ENCODE peak calls at places on chromosomes 11 and 22, in nine cellular contexts. L is dermis microvascular lymphatic vessel endothelial cell; A is stimulated activated CD4-positive, alpha-beta T cell treated with anti-CD3 and anti-CD28 coated beads, TNF-alpha, amount 100 ng/mL, for 1 hour; S is HT-29; K is stimulated activated CD8-positive, alpha-beta memory T cell treated with anti-CD3 and anti-CD28 coated beads, Interleukin-4, amount 100 ng/mL, for 1 hour; Q is naive thymus-derived CD4-positive, alpha-beta T cell; J is stimulated activated effector memory CD8-positive, alpha-beta T cell treated with anti-CD3 and anti-CD28 coated beads, Interleukin-12 subunit alpha, Interleukin-12 subunit beta, amount 100 ng/mL, for 72 hours; F is HEK293T; C is cerebellar cortex. U is an unnamed sample.

GRCh38 chr22:32079110-32080089 is 36.3 kb downstream of the SLC5A1 start:
- DNase-seq in C (no peak), J (no peak), K (no peak), S (peak), Q (no peak), L (peak), A (no peak), F (no peak), U (peak)

GRCh38 chr11:6735306-6735705 is 36.5 kb downstream of the OR2AG2 start:
- DNase-seq in L (peak), K (no peak), S (no peak), F (no peak), Q (no peak), A (no peak), J (no peak), C (no peak), U (no peak)

GRCh38 chr22:40021401-40022000 is 26.7 kb downstream of the FAM83F start:
- DNase-seq in J (no peak), F (no peak), L (no peak), K (no peak), A (no peak), C (no peak), S (no peak), Q (no peak), U (no peak)

GRCh38 chr11:59778122-59778521 is 22.9 kb downstream of the STX3 start:
- DNase-seq in C (no peak), Q (no peak), F (no peak), L (no peak), K (no peak), J (no peak), A (no peak), S (peak), U (no peak)

GRCh38 chr11:5004429-5005274 is 10.0 kb downstream of the OR51L1 start:
- DNase-seq in F (peak), Q (no peak), L (peak), K (no peak), J (no peak), S (peak), A (no peak), C (peak), U (peak)

GRCh38 chr11:118687906-118688305 is 8.5 kb upstream of the TREH start:
- DNase-seq in S (no peak), Q (no peak), F (no peak), K (no peak), C (no peak), L (no peak), A (no peak), J (no peak), U (no peak)

GRCh38 chr11:108538022-108538424 is 39.8 kb upstream of the POGLUT3 start:
- DNase-seq in C (no peak), Q (no peak), J (no peak), L (no peak), F (no peak), K (peak), S (peak), A (no peak), U (no peak)

GRCh38 chr11:1705121-1706052 is 8.4 kb downstream of the KRTAP5-6 start:
- DNase-seq in K (no peak), S (peak), J (no peak), Q (no peak), L (no peak), F (no peak), A (no peak), C (no peak), U (no peak)

GRCh38 chr11:32003335-32003734 is 87.5 kb upstream of the RCN1 start:
- DNase-seq in L (no peak), A (no peak), S (no peak), J (no peak), C (no peak), Q (no peak), F (no peak), K (no peak), U (no peak)

GRCh38 chr22:40238425-40239344 is 61.0 kb downstream of the TNRC6B start:
- DNase-seq in L (peak), F (no peak), K (no peak), J (no peak), A (no peak), Q (no peak), S (peak), C (no peak), U (peak)

GRCh38 chr22:25477358-25477757 is 87.1 kb upstream of the GRK3 start:
- DNase-seq in A (no peak), F (no peak), S (no peak), Q (no peak), K (no peak), J (no peak), L (no peak), C (no peak), U (no peak)

GRCh38 chr11:35529971-35530495 is 4.6 kb upstream of the PAMR1 start:
- DNase-seq in F (no peak), L (no peak), J (no peak), A (no peak), C (no peak), S (no peak), K (no peak), Q (no peak), U (no peak)

GRCh38 chr11:124844664-124845079 is 20.6 kb upstream of the ROBO3 start:
- DNase-seq in C (no peak), S (no peak), L (no peak), A (no peak), J (no peak), F (no peak), K (no peak), Q (no peak), U (peak)

GRCh38 chr22:45516923-45517675 is 14.4 kb downstream of the FBLN1 start:
- DNase-seq in Q (no peak), C (no peak), S (no peak), A (no peak), L (no peak), K (no peak), F (no peak), J (no peak), U (peak)

GRCh38 chr11:108069947-108070346 is 51.4 kb upstream of the ACAT1 start:
- DNase-seq in A (no peak), C (no peak), F (no peak), S (no peak), Q (no peak), K (no peak), J (no peak), L (peak), U (no peak)

GRCh38 chr11:3662856-3663255 is 8.3 kb downstream of the CHRNA10 start:
- DNase-seq in K (no peak), S (no peak), Q (no peak), L (no peak), C (no peak), A (no peak), J (no peak), F (no peak), U (no peak)

GRCh38 chr11:132032555-132032954 is 662.1 kb downstream of the NTM start:
- DNase-seq in J (no peak), F (no peak), S (no peak), A (no peak), C (no peak), Q (no peak), K (no peak), L (no peak), U (no peak)

GRCh38 chr11:95544095-95544795 is 245.3 kb downstream of the FAM76B start:
- DNase-seq in K (no peak), C (no peak), F (no peak), J (no peak), L (no peak), S (no peak), A (no peak), Q (no peak), U (no peak)

GRCh38 chr11:98732947-98733346 is 287.8 kb upstream of the CNTN5 start:
- DNase-seq in K (no peak), F (no peak), C (no peak), S (no peak), Q (no peak), L (no peak), A (no peak), J (no peak), U (no peak)

GRCh38 chr11:119673389-119674336 is 55.3 kb downstream of the NECTIN1 start:
- DNase-seq in S (no peak), J (peak), K (no peak), C (no peak), Q (no peak), A (no peak), F (no peak), L (no peak), U (no peak)

GRCh38 chr11:119615879-119616190 is 113.2 kb downstream of the NECTIN1 start:
- DNase-seq in F (no peak), S (no peak), C (no peak), K (no peak), A (no peak), Q (no peak), L (no peak), J (no peak), U (no peak)

GRCh38 chr11:3022300-3022967 is 30.3 kb upstream of the NAP1L4 start:
- DNase-seq in Q (no peak), A (no peak), S (no peak), J (no peak), F (no peak), C (no peak), K (no peak), L (no peak), U (no peak)

GRCh38 chr11:17778352-17778751 is 43.8 kb downstream of the KCNC1 start:
- DNase-seq in S (no peak), J (no peak), Q (no peak), K (no peak), A (no peak), L (no peak), C (no peak), F (no peak), U (no peak)

GRCh38 chr11:119415517-119415916 is 7.5 kb downstream of the THY1 start:
- DNase-seq in C (no peak), S (no peak), J (no peak), F (no peak), Q (no peak), L (no peak), A (no peak), K (no peak), U (no peak)

GRCh38 chr11:66539526-66539925 is 6.3 kb downstream of the ZDHHC24 start:
- DNase-seq in C (no peak), S (no peak), L (no peak), F (no peak), Q (no peak), A (no peak), J (no peak), K (no peak), U (peak)

GRCh38 chr11:65216830-65217229 is 35.1 kb downstream of the CAPN1 start:
- DNase-seq in F (peak), A (no peak), K (no peak), J (no peak), L (no peak), C (no peak), S (no peak), Q (no peak), U (no peak)